ENCODE peak calls at places on chromosomes 3 and 15, in five cellular contexts. M is endodermal cell; U is brain microvascular endothelial cell; Q is CD8-positive, alpha-beta memory T cell; E is uterus. Y is an unnamed sample.
A peak's percentile ranks its signal among the peaks of the same experiment; 100 is the strongest.

GRCh38 chr3:156802827-156803606 is 23.1 kb upstream of the LEKR1 start:
- DNase-seq in M (no peak), U (no peak), Q (no peak), E (no peak), Y (no peak)

GRCh38 chr15:38671675-38672141 is 107.1 kb upstream of the RASGRP1 start:
- DNase-seq in M (no peak), U (no peak), Q (peak; percentile 69), E (no peak), Y (no peak)

GRCh38 chr3:10968390-10968789 is 24.2 kb upstream of the SLC6A1 start:
- DNase-seq in M (peak; percentile 59), U (no peak), Q (no peak), E (no peak), Y (peak; percentile 71)

GRCh38 chr15:91866971-91867372 is 13.5 kb downstream of the SLCO3A1 start:
- DNase-seq in M (no peak), U (no peak), Q (no peak), E (peak; percentile 36), Y (no peak)

GRCh38 chr15:39466428-39466827 is 114.5 kb upstream of the THBS1 start:
- DNase-seq in M (no peak), U (no peak), Q (no peak), E (peak; percentile 86), Y (peak; percentile 71)

GRCh38 chr15:80480171-80480811 is 76.1 kb downstream of the ARNT2 start:
- DNase-seq in M (peak; percentile 68), U (peak; percentile 47), Q (no peak), E (no peak), Y (no peak)

GRCh38 chr3:100496711-100497261 is 4.4 kb downstream of the TMEM45A start:
- DNase-seq in M (no peak), U (peak; percentile 56), Q (no peak), E (no peak), Y (no peak)

GRCh38 chr15:101295607-101296225 is 668 bp upstream of the SNRPA1 start:
- DNase-seq in M (no peak), U (peak; percentile 7), Q (no peak), E (no peak), Y (peak; percentile 94)

GRCh38 chr3:71468311-71469130 is 115.0 kb downstream of the FOXP1 start:
- DNase-seq in M (no peak), U (no peak), Q (no peak), E (no peak), Y (no peak)

GRCh38 chr15:90121086-90121485 is 18.8 kb upstream of the IDH2 start:
- DNase-seq in M (no peak), U (no peak), Q (no peak), E (no peak), Y (no peak)

GRCh38 chr3:195859061-195859845 is 47.5 kb upstream of the MUC4 start:
- DNase-seq in M (peak; percentile 94), U (peak; percentile 59), Q (peak; percentile 54), E (peak; percentile 73), Y (peak; percentile 87)

GRCh38 chr15:78456391-78456790 is 18.4 kb downstream of the IREB2 start:
- DNase-seq in M (no peak), U (no peak), Q (no peak), E (no peak), Y (no peak)

GRCh38 chr3:125052671-125053303 is 3.0 kb downstream of the HEG1 start:
- DNase-seq in M (peak; percentile 82), U (peak; percentile 90), Q (no peak), E (no peak), Y (peak; percentile 56)

GRCh38 chr3:27714101-27714526 is 8.0 kb downstream of the EOMES start:
- DNase-seq in M (peak; percentile 92), U (no peak), Q (no peak), E (no peak), Y (no peak)

GRCh38 chr15:73851679-73852078 is 21.7 kb upstream of the TBC1D21 start:
- DNase-seq in M (peak; percentile 93), U (peak; percentile 46), Q (no peak), E (no peak), Y (no peak)

GRCh38 chr15:39589815-39590644 is 9.2 kb downstream of the THBS1 start:
- DNase-seq in M (no peak), U (no peak), Q (no peak), E (no peak), Y (no peak)

GRCh38 chr3:172157566-172158258 is 118.3 kb downstream of the FNDC3B start:
- DNase-seq in M (no peak), U (no peak), Q (no peak), E (no peak), Y (no peak)

GRCh38 chr15:77617507-77618285 is 15.0 kb downstream of the LINGO1 start:
- DNase-seq in M (peak; percentile 82), U (no peak), Q (no peak), E (no peak), Y (no peak)

GRCh38 chr3:17302170-17302569 is 417.4 kb downstream of the PLCL2 start:
- DNase-seq in M (no peak), U (no peak), Q (no peak), E (no peak), Y (no peak)

GRCh38 chr15:89496155-89497098 is at the start of gene RHCG:
- DNase-seq in M (peak; percentile 95), U (peak; percentile 41), Q (no peak), E (no peak), Y (no peak)

GRCh38 chr3:32120480-32120879 is 14.1 kb downstream of the GPD1L start:
- DNase-seq in M (no peak), U (no peak), Q (no peak), E (no peak), Y (no peak)

GRCh38 chr3:154181127-154181691 is 60.0 kb downstream of the ARHGEF26 start:
- DNase-seq in M (no peak), U (no peak), Q (no peak), E (no peak), Y (no peak)

GRCh38 chr3:30473374-30474051 is 132.9 kb upstream of the TGFBR2 start:
- DNase-seq in M (no peak), U (peak; percentile 40), Q (no peak), E (peak; percentile 61), Y (no peak)

GRCh38 chr3:15384510-15385237 is 42.7 kb downstream of the METTL6 start:
- DNase-seq in M (no peak), U (no peak), Q (no peak), E (no peak), Y (no peak)

GRCh38 chr3:108099679-108100428 is 9.0 kb upstream of the CD47 start:
- DNase-seq in M (no peak), U (no peak), Q (no peak), E (no peak), Y (peak; percentile 81)
- H3K27ac ChIP-seq in M (peak overlapping the region; percentile 6), U (no peak overlapping the region), Q (no peak overlapping the region), E (no peak overlapping the region), Y (peak overlapping the region; percentile 69)

DNA sequence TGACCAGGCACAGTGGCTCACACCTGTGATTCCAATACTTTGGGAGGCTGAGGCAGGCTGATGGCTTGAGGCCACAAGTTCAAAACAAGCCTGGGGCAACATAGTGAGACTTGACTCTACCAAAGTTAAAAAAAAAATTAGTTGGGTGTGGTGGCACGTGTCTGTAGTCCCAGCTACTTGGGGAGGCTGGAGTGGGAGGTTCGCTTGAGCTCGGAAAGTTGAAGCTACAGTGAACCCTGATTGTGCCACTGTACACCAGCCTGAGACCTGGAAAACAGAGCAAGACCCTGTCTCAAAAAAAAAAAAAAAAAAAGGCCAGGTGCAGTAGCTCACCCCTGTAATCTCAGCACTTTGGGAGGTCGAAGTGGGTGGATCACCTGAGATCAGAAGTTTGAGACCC is 3.1 kb downstream of the CDC25A start:
- DNase-seq in M (no peak), U (no peak), Q (no peak), E (no peak), Y (no peak)
- H3K4me3 ChIP-seq in M (peak overlapping the region; percentile 91), U (no peak overlapping the region), Q (no peak overlapping the region), E (no peak overlapping the region), Y (no peak overlapping the region)

GRCh38 chr3:18423401-18424212 is 1.5 kb downstream of the SATB1 start:
- DNase-seq in M (peak; percentile 83), U (peak; percentile 63), Q (peak; percentile 27), E (peak; percentile 47), Y (peak; percentile 67)
- H3K27ac ChIP-seq in M (peak overlapping the region; percentile 49), U (no peak overlapping the region), Q (peak overlapping the region; percentile 58), E (peak overlapping the region; percentile 83), Y (peak overlapping the region; percentile 94)

GRCh38 chr3:149417174-149417573 is 39.7 kb upstream of the TM4SF1 start:
- DNase-seq in M (no peak), U (no peak), Q (no peak), E (no peak), Y (no peak)
- H3K4me3 ChIP-seq in M (no peak overlapping the region), U (no peak overlapping the region), Q (no peak overlapping the region), E (no peak overlapping the region), Y (no peak overlapping the region)

GRCh38 chr3:48899298-48899697 is 616 bp upstream of the SLC25A20 start:
- DNase-seq in M (no peak), U (no peak), Q (peak; percentile 56), E (no peak), Y (no peak)
- H3K27ac ChIP-seq in M (no peak overlapping the region), U (no peak overlapping the region), Q (peak overlapping the region; percentile 74), E (peak overlapping the region; percentile 82), Y (peak overlapping the region; percentile 88)

Y was measured in spleen.